ENCODE peak calls at places on chromosomes 7 and 10, in four cellular contexts. One of them, this sample, is unnamed.

GRCh38 chr7:115679976-115680375 is 350.6 kb downstream of the TFEC start:
- DNase-seq in endothelial cell: peak; percentile 50
- DNase-seq in neural progenitor cell: peak; percentile 72
- DNase-seq in progenitor cell of endocrine pancreas: no peak
- DNase-seq in this sample: no peak

GRCh38 chr10:97764519-97764931 is 7.3 kb downstream of the SFRP5 start:
- DNase-seq in endothelial cell: no peak
- DNase-seq in neural progenitor cell: no peak
- DNase-seq in progenitor cell of endocrine pancreas: no peak
- DNase-seq in this sample: no peak

GRCh38 chr7:54839538-54840213 is 80.7 kb upstream of the SEC61G start:
- DNase-seq in endothelial cell: peak; percentile 81
- DNase-seq in neural progenitor cell: peak; percentile 71
- DNase-seq in progenitor cell of endocrine pancreas: peak; percentile 31
- DNase-seq in this sample: no peak

GRCh38 chr7:73715648-73716317 is 3.7 kb downstream of the STX1A start:
- DNase-seq in endothelial cell: no peak
- DNase-seq in neural progenitor cell: no peak
- DNase-seq in progenitor cell of endocrine pancreas: no peak
- DNase-seq in this sample: peak; percentile 46

GRCh38 chr7:20241491-20242261 is 24.5 kb upstream of the MACC1 start:
- DNase-seq in endothelial cell: no peak
- DNase-seq in neural progenitor cell: no peak
- DNase-seq in progenitor cell of endocrine pancreas: no peak
- DNase-seq in this sample: no peak

GRCh38 chr7:78316110-78316509 is 517.5 kb downstream of the PHTF2 start:
- DNase-seq in endothelial cell: no peak
- DNase-seq in neural progenitor cell: no peak
- DNase-seq in progenitor cell of endocrine pancreas: no peak
- DNase-seq in this sample: no peak

GRCh38 chr7:36827914-36828313 is 103.6 kb upstream of the AOAH start:
- DNase-seq in endothelial cell: no peak
- DNase-seq in neural progenitor cell: no peak
- DNase-seq in progenitor cell of endocrine pancreas: no peak
- DNase-seq in this sample: no peak

GRCh38 chr7:131747625-131748024 is 191.2 kb upstream of the PODXL start:
- DNase-seq in endothelial cell: no peak
- DNase-seq in neural progenitor cell: peak; percentile 25
- DNase-seq in progenitor cell of endocrine pancreas: no peak
- DNase-seq in this sample: no peak

GRCh38 chr7:135194494-135195095 is 16.7 kb downstream of the WDR91 start:
- DNase-seq in endothelial cell: no peak
- DNase-seq in neural progenitor cell: no peak
- DNase-seq in progenitor cell of endocrine pancreas: no peak
- DNase-seq in this sample: no peak

GRCh38 chr7:50335795-50336754 is 31.6 kb downstream of the IKZF1 start:
- DNase-seq in endothelial cell: no peak
- DNase-seq in neural progenitor cell: no peak
- DNase-seq in progenitor cell of endocrine pancreas: no peak
- DNase-seq in this sample: no peak

GRCh38 chr7:103803631-103804030 is 185.8 kb downstream of the RELN start:
- DNase-seq in endothelial cell: no peak
- DNase-seq in neural progenitor cell: no peak
- DNase-seq in progenitor cell of endocrine pancreas: no peak
- DNase-seq in this sample: no peak

GRCh38 chr10:71998119-71998839 is 34.1 kb downstream of the CHST3 start:
- DNase-seq in endothelial cell: no peak
- DNase-seq in neural progenitor cell: no peak
- DNase-seq in progenitor cell of endocrine pancreas: no peak
- DNase-seq in this sample: no peak

GRCh38 chr10:51867956-51868355 is 168.6 kb upstream of the CSTF2T start:
- DNase-seq in endothelial cell: no peak
- DNase-seq in neural progenitor cell: no peak
- DNase-seq in progenitor cell of endocrine pancreas: no peak
- DNase-seq in this sample: no peak

GRCh38 chr7:128115326-128115820 is 84.1 kb upstream of the LRRC4 start:
- DNase-seq in endothelial cell: no peak
- DNase-seq in neural progenitor cell: no peak
- DNase-seq in progenitor cell of endocrine pancreas: no peak
- DNase-seq in this sample: no peak

GRCh38 chr10:19668104-19668503 is 148.1 kb upstream of the PLXDC2 start:
- DNase-seq in endothelial cell: no peak
- DNase-seq in neural progenitor cell: no peak
- DNase-seq in progenitor cell of endocrine pancreas: no peak
- DNase-seq in this sample: no peak

GRCh38 chr7:48636391-48637015 is 287.8 kb upstream of the CDC14C start:
- DNase-seq in endothelial cell: no peak
- DNase-seq in neural progenitor cell: no peak
- DNase-seq in progenitor cell of endocrine pancreas: no peak
- DNase-seq in this sample: no peak

GRCh38 chr10:77313066-77313750 is 324.4 kb downstream of the KCNMA1 start:
- DNase-seq in endothelial cell: no peak
- DNase-seq in neural progenitor cell: peak; percentile 23
- DNase-seq in progenitor cell of endocrine pancreas: no peak
- DNase-seq in this sample: no peak

GRCh38 chr10:124701038-124701365 is 43.2 kb downstream of the FAM53B start:
- DNase-seq in endothelial cell: no peak
- DNase-seq in neural progenitor cell: no peak
- DNase-seq in progenitor cell of endocrine pancreas: no peak
- DNase-seq in this sample: no peak

GRCh38 chr7:40673285-40673684 is 538.5 kb downstream of the SUGCT start:
- DNase-seq in endothelial cell: no peak
- DNase-seq in neural progenitor cell: no peak
- DNase-seq in progenitor cell of endocrine pancreas: no peak
- DNase-seq in this sample: no peak

GRCh38 chr7:157473051-157473569 is 136.3 kb downstream of the DNAJB6 start:
- DNase-seq in endothelial cell: no peak
- DNase-seq in neural progenitor cell: no peak
- DNase-seq in progenitor cell of endocrine pancreas: no peak
- DNase-seq in this sample: no peak

GRCh38 chr7:157475095-157475494 is 138.3 kb downstream of the DNAJB6 start:
- DNase-seq in endothelial cell: no peak
- DNase-seq in neural progenitor cell: no peak
- DNase-seq in progenitor cell of endocrine pancreas: no peak
- DNase-seq in this sample: no peak

GRCh38 chr7:157475601-157476000 is 138.8 kb downstream of the DNAJB6 start:
- DNase-seq in endothelial cell: no peak
- DNase-seq in neural progenitor cell: no peak
- DNase-seq in progenitor cell of endocrine pancreas: no peak
- DNase-seq in this sample: peak; percentile 33

GRCh38 chr7:157476201-157476600 is 139.4 kb downstream of the DNAJB6 start:
- DNase-seq in endothelial cell: no peak
- DNase-seq in neural progenitor cell: no peak
- DNase-seq in progenitor cell of endocrine pancreas: no peak
- DNase-seq in this sample: no peak

GRCh38 chr7:157474685-157475084 is 137.9 kb downstream of the DNAJB6 start:
- DNase-seq in endothelial cell: no peak
- DNase-seq in neural progenitor cell: peak; percentile 39
- DNase-seq in progenitor cell of endocrine pancreas: no peak
- DNase-seq in this sample: no peak
- TF ChIP-seq CTCF in endothelial cell: no peak
- TF ChIP-seq CTCF in neural progenitor cell: peak; percentile 52
- TF ChIP-seq CTCF in progenitor cell of endocrine pancreas: peak; percentile 46
- TF ChIP-seq CTCF in this sample: peak; percentile 24

DNA sequence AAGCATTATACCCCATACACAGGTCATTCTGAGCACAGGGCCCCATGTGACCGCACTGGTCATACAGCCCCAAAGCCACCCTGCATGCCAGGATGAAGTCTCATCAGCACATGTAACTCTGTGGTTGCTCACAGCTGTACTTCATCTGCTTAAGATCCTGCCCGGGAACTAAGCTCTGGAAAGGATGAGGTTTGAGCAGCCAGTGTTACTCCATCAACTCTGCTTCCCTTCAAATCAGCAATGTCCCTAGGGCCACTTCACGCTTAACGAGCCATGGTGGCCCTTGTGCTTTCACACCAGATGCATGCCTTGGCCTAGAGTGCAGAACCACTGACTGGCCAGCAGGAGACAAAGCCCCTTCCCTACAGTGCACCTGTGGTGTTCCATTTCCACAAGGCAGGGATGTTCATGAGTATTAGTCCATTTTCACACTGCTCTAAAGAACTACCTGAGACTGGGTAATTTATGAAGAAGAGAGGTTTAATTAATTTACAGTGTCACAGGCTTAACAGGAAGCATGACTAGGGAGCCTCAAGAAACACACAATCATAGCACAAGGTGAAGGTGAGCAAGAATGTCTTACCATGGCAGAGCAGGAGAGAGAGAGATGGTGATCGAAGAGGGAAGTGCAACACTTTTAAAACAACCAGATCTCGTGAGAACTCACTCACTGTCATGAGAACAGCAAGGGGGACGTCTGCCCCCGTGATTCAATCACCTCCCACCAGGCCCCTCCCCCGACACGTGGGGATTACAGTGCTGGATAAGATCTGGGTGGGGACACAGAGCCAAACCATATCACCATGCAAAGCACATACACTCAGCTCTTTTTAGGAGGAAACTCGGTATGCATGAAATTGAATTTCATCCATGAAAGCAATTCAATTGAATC is 149.0 kb upstream of the CDCA7L start:
- DNase-seq in endothelial cell: no peak
- DNase-seq in neural progenitor cell: no peak
- DNase-seq in progenitor cell of endocrine pancreas: no peak
- DNase-seq in this sample: no peak
- TF ChIP-seq CTCF in endothelial cell: peak; percentile 40
- TF ChIP-seq CTCF in neural progenitor cell: peak; percentile 18
- TF ChIP-seq CTCF in progenitor cell of endocrine pancreas: peak; percentile 38
- TF ChIP-seq CTCF in this sample: no peak

GRCh38 chr10:100887761-100888296 is 24.9 kb upstream of the SLF2 start:
- DNase-seq in endothelial cell: no peak
- DNase-seq in neural progenitor cell: no peak
- DNase-seq in progenitor cell of endocrine pancreas: no peak
- DNase-seq in this sample: no peak

GRCh38 chr10:100889546-100889945 is 23.2 kb upstream of the SLF2 start:
- DNase-seq in endothelial cell: no peak
- DNase-seq in neural progenitor cell: no peak
- DNase-seq in progenitor cell of endocrine pancreas: no peak
- DNase-seq in this sample: no peak

GRCh38 chr10:100890696-100891271 is 22.0 kb upstream of the SLF2 start:
- DNase-seq in endothelial cell: no peak
- DNase-seq in neural progenitor cell: no peak
- DNase-seq in progenitor cell of endocrine pancreas: no peak
- DNase-seq in this sample: no peak

GRCh38 chr10:100890141-100890695 is 22.5 kb upstream of the SLF2 start:
- DNase-seq in endothelial cell: no peak
- DNase-seq in neural progenitor cell: no peak
- DNase-seq in progenitor cell of endocrine pancreas: no peak
- DNase-seq in this sample: no peak

GRCh38 chr10:100888957-100889356 is 23.8 kb upstream of the SLF2 start:
- DNase-seq in endothelial cell: no peak
- DNase-seq in neural progenitor cell: no peak
- DNase-seq in progenitor cell of endocrine pancreas: no peak
- DNase-seq in this sample: no peak
- TF ChIP-seq CTCF in endothelial cell: peak; percentile 22
- TF ChIP-seq CTCF in neural progenitor cell: peak; percentile 53
- TF ChIP-seq CTCF in progenitor cell of endocrine pancreas: peak; percentile 18
- TF ChIP-seq CTCF in this sample: peak; percentile 24

DNA sequence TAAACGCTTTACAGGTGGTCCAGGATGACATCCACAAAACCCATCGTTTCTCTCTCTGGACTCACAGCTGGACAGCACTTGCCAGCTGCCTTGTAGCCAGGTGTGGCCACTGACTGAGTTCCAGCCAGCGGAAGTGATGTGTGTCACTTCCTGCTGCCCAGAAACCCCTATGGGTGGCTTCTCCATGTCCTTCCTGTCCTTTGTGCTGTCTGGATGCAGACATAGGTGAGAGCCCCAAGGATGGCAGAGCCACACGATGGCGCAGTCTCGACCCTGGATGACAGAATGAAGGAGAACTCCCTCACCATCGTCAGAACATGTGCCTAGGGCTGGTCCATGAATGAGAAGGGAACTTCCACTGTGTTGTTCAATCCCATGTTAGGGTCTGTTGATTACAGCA is 22.1 kb downstream of the NMT2 start:
- DNase-seq in endothelial cell: no peak
- DNase-seq in neural progenitor cell: peak; percentile 13
- DNase-seq in progenitor cell of endocrine pancreas: no peak
- DNase-seq in this sample: no peak
- TF ChIP-seq CTCF in endothelial cell: no peak
- TF ChIP-seq CTCF in neural progenitor cell: peak; percentile 12
- TF ChIP-seq CTCF in progenitor cell of endocrine pancreas: no peak
- TF ChIP-seq CTCF in this sample: no peak